ENCODE peak calls at places on chromosomes 1 and 21, in six cellular contexts. F is endothelial cell, E is suprapubic skin, V is mucosa of descending colon, C is epithelial cell of esophagus, L is left ventricle myocardium inferior. D is an unnamed sample.

GRCh38 chr1:174990382-174990999 is 9.3 kb upstream of the CACYBP start:
- DNase-seq in E (no peak), F (no peak), L (no peak), V (peak), C (peak), D (no peak)

GRCh38 chr21:42062543-42063022 is 8.5 kb upstream of the UMODL1 start:
- DNase-seq in V (peak), L (no peak), E (no peak), C (no peak), F (no peak), D (no peak)

GRCh38 chr1:234774971-234775370 is 165.0 kb upstream of the IRF2BP2 start:
- DNase-seq in F (no peak), C (no peak), V (no peak), L (no peak), E (peak), D (no peak)

GRCh38 chr1:199453731-199454130 is 573.8 kb upstream of the NR5A2 start:
- DNase-seq in L (no peak), F (no peak), C (no peak), V (no peak), E (no peak), D (no peak)

GRCh38 chr1:43835141-43836021 is 98.2 kb upstream of the ARTN start:
- DNase-seq in V (no peak), L (no peak), E (no peak), C (peak), F (no peak), D (peak)

GRCh38 chr1:228930479-228930957 is 195.2 kb downstream of the RHOU start:
- DNase-seq in L (no peak), E (no peak), F (no peak), V (peak), C (no peak), D (no peak)

GRCh38 chr1:111203681-111204210 is 3.3 kb upstream of the DENND2D start:
- DNase-seq in F (no peak), E (peak), V (peak), L (peak), C (peak), D (peak)

GRCh38 chr1:3708696-3709246 is 43.5 kb upstream of the CCDC27 start:
- DNase-seq in C (peak), L (no peak), V (no peak), F (no peak), E (no peak), D (no peak)

GRCh38 chr1:31904339-31905092 is 33.7 kb downstream of the PTP4A2 start:
- DNase-seq in E (no peak), L (peak), V (no peak), F (no peak), C (peak), D (no peak)

GRCh38 chr1:15360681-15361080 is 49.0 kb upstream of the EFHD2 start:
- DNase-seq in L (no peak), F (no peak), V (no peak), C (no peak), E (no peak), D (no peak)

GRCh38 chr1:226436855-226437491 is 29.1 kb upstream of the PARP1 start:
- DNase-seq in L (no peak), V (no peak), C (no peak), E (no peak), F (no peak), D (no peak)

GRCh38 chr1:14901371-14901954 is 252.1 kb upstream of the TMEM51 start:
- DNase-seq in E (no peak), C (no peak), V (no peak), L (no peak), F (no peak), D (no peak)

GRCh38 chr1:55860816-55861519 is 645.8 kb upstream of the USP24 start:
- DNase-seq in C (no peak), V (no peak), L (no peak), E (no peak), F (peak), D (no peak)

GRCh38 chr1:115266729-115267421 is 71.2 kb downstream of the NGF start:
- DNase-seq in L (peak), F (no peak), E (no peak), C (no peak), V (no peak), D (no peak)

GRCh38 chr1:9687120-9687875 is 35.8 kb downstream of the PIK3CD start:
- DNase-seq in V (peak), E (no peak), C (peak), F (peak), L (peak), D (peak)

GRCh38 chr1:207822124-207822601 is 70.3 kb downstream of the CD46 start:
- DNase-seq in V (peak), F (no peak), L (no peak), C (no peak), E (peak), D (no peak)

GRCh38 chr1:40267767-40268187 is 9.7 kb downstream of the ZMPSTE24 start:
- DNase-seq in L (no peak), F (no peak), V (no peak), C (peak), E (no peak), D (no peak)

DNA sequence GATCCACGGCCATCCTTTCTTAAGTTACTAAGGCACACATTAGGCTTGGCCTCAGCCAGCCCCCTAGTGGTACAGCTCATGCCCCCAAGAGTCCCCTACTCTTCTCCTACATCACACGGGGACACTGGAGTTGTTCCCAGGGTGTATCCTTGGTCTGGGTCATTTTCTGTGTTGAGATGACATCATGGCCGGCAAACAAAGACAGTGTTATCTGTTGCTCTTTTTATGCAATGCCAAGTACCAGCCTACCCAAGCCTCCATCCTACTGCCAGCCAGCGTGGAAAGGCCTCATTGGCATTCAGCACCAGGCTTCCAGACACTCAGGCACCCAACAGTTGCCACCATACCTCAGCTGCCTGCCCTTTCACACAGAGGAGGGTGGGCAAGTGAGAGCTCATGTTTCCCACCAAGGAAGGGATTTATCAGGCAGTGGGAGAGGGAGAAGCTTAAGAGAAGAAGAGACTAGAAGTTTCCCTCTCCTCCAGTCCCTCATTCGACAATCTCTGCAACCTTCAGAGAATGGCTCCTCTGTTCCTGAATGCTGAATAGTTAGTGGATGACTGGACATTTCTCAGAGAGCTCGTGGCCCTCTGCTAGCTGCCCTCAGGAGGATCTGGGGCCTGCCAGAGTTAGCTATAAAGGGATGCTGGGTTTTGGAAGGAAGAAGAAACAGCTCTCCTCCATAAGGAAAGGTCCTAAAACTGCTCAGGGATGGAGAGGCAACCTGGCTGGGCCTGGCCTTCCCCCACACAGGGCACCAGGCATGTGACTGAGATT is 17.7 kb downstream of the CBR1 start:
- DNase-seq in C (no peak), V (no peak), L (no peak), E (no peak), F (no peak), D (no peak)
- TF ChIP-seq CTCF in C (no peak), V (no peak), L (peak), E (no peak), F (no peak), D (no peak)

GRCh38 chr1:152003846-152004442 is 10.3 kb upstream of the S100A10 start:
- DNase-seq in F (no peak), C (peak), V (no peak), L (no peak), E (no peak), D (no peak)
- TF ChIP-seq CTCF in F (no peak), C (peak), V (no peak), L (peak), E (no peak), D (no peak)

DNA sequence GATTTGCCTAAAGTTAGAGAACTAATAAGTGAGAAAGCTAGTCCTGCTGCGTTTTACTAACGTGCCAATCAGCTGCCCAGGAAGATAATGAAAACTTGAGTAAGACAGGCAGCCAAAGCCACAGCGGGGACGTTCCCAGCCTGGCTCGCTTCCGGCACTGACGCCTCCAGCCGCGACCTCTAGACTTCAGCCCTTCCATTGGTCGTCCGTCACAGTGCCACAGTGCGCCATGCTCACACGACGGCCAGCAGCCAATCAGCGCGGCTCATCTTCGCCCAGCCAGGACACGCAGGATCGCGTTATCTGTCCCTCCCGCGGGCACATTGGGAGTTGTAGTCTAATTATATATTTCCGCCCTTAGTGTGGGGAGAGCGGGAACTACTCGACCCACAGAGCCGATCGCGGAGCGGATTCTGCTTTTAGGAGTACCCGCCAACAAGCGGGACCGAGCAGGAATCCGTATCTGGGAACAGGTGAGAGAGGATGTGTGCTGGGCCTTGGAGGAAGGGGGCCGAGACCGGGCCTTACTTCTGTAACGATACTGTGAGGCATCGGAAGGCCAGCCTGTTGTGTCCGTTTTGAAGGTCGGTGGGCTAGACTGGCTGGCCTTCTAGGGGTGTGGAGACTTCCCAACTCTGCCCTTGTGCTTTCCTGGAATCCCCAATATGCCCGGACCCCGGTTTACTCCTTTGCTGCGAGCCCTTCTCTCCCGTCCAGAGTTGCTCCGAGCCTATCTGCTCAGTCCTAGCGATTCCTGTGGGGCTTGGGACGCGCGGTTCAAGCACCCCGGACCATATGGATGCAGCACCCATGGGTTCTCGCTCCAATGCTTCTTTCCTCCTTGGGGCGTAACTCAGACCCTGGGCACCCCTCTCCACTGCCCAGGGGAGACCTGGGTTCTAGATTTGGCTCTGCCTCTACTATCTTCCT is at the start of gene FDPS:
- DNase-seq in V (peak), F (peak), E (peak), L (peak), C (peak), D (peak)
- TF ChIP-seq CTCF in V (peak), F (no peak), E (no peak), L (peak), C (no peak), D (peak)

GRCh38 chr1:38029081-38029681 is 16.6 kb downstream of the UTP11 start:
- DNase-seq in V (no peak), F (no peak), E (no peak), C (no peak), L (no peak), D (peak)
- TF ChIP-seq CTCF in V (no peak), F (no peak), E (no peak), C (no peak), L (no peak), D (no peak)

DNA sequence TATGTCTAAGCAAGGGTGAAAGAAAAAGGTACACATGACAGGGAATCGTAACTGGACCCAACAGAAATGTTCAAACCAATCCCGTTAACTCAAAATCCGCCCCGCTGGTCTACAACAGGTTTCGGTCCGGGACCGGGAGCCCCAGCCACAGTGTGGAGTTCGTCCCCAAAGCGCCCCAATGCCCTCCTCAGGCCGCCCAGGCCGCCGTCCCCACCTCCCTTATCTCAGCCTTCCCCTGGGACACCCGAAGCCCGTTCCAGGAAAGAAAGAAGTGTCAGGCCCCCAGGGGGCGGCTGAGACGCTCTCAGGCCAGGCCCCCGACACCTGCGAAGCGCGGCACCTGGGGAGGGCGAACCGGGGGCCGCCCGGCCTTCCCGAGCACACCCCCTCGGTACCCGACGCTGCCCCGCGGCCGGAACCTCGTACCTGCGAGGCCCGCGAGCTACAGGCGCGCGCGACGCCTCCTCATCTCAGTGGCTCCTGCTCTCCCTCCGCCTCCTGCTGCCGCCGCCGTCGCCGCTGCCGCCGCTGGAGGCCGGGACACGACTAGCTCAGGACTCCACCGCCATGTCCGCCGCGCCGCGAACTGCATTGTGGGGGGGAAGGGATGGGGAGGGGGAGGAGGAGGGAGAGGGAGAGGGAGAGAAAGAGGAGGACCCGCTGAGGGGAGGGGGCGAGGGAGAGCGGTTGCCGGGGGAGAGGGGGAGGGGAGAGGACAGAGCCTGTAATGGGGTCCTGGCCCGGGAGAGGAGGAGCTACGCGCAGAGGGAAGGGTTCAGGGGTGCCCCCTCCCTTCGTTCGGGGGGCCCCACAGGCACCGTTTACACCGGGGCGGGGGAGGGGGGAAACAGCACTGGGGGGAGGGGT is at the start of gene TUT4:
- DNase-seq in F (peak), L (peak), V (peak), E (peak), C (peak), D (peak)
- TF ChIP-seq CTCF in F (peak), L (no peak), V (no peak), E (no peak), C (no peak), D (no peak)

GRCh38 chr1:154931940-154932487 is 4.5 kb downstream of the PMVK start:
- DNase-seq in F (no peak), V (peak), L (no peak), C (peak), E (no peak), D (no peak)
- TF ChIP-seq CTCF in F (no peak), V (no peak), L (no peak), C (no peak), E (no peak), D (no peak)

GRCh38 chr1:17970757-17971156 is 136.8 kb upstream of the IGSF21 start:
- DNase-seq in L (no peak), C (no peak), F (no peak), E (no peak), V (no peak), D (no peak)
- TF ChIP-seq CTCF in L (no peak), C (no peak), F (no peak), E (no peak), V (no peak), D (no peak)

GRCh38 chr1:241163363-241163762 is 193.6 kb downstream of the RGS7 start:
- DNase-seq in V (no peak), L (no peak), E (no peak), C (no peak), F (no peak), D (no peak)
- TF ChIP-seq CTCF in V (no peak), L (no peak), E (no peak), C (no peak), F (no peak), D (no peak)